ENCODE peak calls at places on chromosome 1, in seven cellular contexts. One of them, this sample, is unnamed.

GRCh38 chr1:184056921-184057496 is 5.5 kb downstream of the TSEN15 start:
- DNase-seq in NCI-H460: no peak
- DNase-seq in H7: no peak
- DNase-seq in HT-29: no peak
- DNase-seq in activated CD4-positive, alpha-beta T cell treated with anti-CD3 and anti-CD28 coated beads, Interleukin-2, amount 50 U/mL, for 1 hour: no peak
- DNase-seq in testis: no peak
- DNase-seq in effector memory CD8-positive, alpha-beta T cell: no peak
- DNase-seq in this sample: peak

GRCh38 chr1:21614419-21615115 is 54.6 kb downstream of the RAP1GAP start:
- DNase-seq in NCI-H460: no peak
- DNase-seq in H7: no peak
- DNase-seq in HT-29: no peak
- DNase-seq in activated CD4-positive, alpha-beta T cell treated with anti-CD3 and anti-CD28 coated beads, Interleukin-2, amount 50 U/mL, for 1 hour: no peak
- DNase-seq in testis: no peak
- DNase-seq in effector memory CD8-positive, alpha-beta T cell: no peak
- DNase-seq in this sample: no peak

GRCh38 chr1:240831922-240832321 is 220.0 kb upstream of the GREM2 start:
- DNase-seq in NCI-H460: no peak
- DNase-seq in H7: no peak
- DNase-seq in HT-29: no peak
- DNase-seq in activated CD4-positive, alpha-beta T cell treated with anti-CD3 and anti-CD28 coated beads, Interleukin-2, amount 50 U/mL, for 1 hour: no peak
- DNase-seq in testis: no peak
- DNase-seq in effector memory CD8-positive, alpha-beta T cell: no peak
- DNase-seq in this sample: peak

GRCh38 chr1:45009956-45010854 is 919 bp downstream of the HECTD3 start:
- DNase-seq in NCI-H460: no peak
- DNase-seq in H7: peak
- DNase-seq in HT-29: peak
- DNase-seq in activated CD4-positive, alpha-beta T cell treated with anti-CD3 and anti-CD28 coated beads, Interleukin-2, amount 50 U/mL, for 1 hour: peak
- DNase-seq in testis: no peak
- DNase-seq in effector memory CD8-positive, alpha-beta T cell: no peak
- DNase-seq in this sample: no peak

GRCh38 chr1:30952098-30952497 is 43.5 kb upstream of the SDC3 start:
- DNase-seq in NCI-H460: no peak
- DNase-seq in H7: no peak
- DNase-seq in HT-29: no peak
- DNase-seq in activated CD4-positive, alpha-beta T cell treated with anti-CD3 and anti-CD28 coated beads, Interleukin-2, amount 50 U/mL, for 1 hour: no peak
- DNase-seq in testis: no peak
- DNase-seq in effector memory CD8-positive, alpha-beta T cell: no peak
- DNase-seq in this sample: no peak

GRCh38 chr1:90707363-90707710 is 9.8 kb downstream of the BARHL2 start:
- DNase-seq in NCI-H460: peak
- DNase-seq in H7: peak
- DNase-seq in HT-29: no peak
- DNase-seq in activated CD4-positive, alpha-beta T cell treated with anti-CD3 and anti-CD28 coated beads, Interleukin-2, amount 50 U/mL, for 1 hour: no peak
- DNase-seq in testis: peak
- DNase-seq in effector memory CD8-positive, alpha-beta T cell: no peak
- DNase-seq in this sample: peak

GRCh38 chr1:24096737-24097103 is 15.2 kb downstream of the MYOM3 start:
- DNase-seq in NCI-H460: no peak
- DNase-seq in H7: no peak
- DNase-seq in HT-29: no peak
- DNase-seq in activated CD4-positive, alpha-beta T cell treated with anti-CD3 and anti-CD28 coated beads, Interleukin-2, amount 50 U/mL, for 1 hour: no peak
- DNase-seq in testis: no peak
- DNase-seq in effector memory CD8-positive, alpha-beta T cell: no peak
- DNase-seq in this sample: no peak

GRCh38 chr1:69494171-69494570 is 73.6 kb upstream of the LRRC7 start:
- DNase-seq in NCI-H460: no peak
- DNase-seq in H7: no peak
- DNase-seq in HT-29: no peak
- DNase-seq in activated CD4-positive, alpha-beta T cell treated with anti-CD3 and anti-CD28 coated beads, Interleukin-2, amount 50 U/mL, for 1 hour: no peak
- DNase-seq in testis: no peak
- DNase-seq in effector memory CD8-positive, alpha-beta T cell: no peak
- DNase-seq in this sample: no peak

GRCh38 chr1:230857822-230858221 is 10.5 kb downstream of the C1orf198 start:
- DNase-seq in NCI-H460: no peak
- DNase-seq in H7: no peak
- DNase-seq in HT-29: no peak
- DNase-seq in activated CD4-positive, alpha-beta T cell treated with anti-CD3 and anti-CD28 coated beads, Interleukin-2, amount 50 U/mL, for 1 hour: no peak
- DNase-seq in testis: no peak
- DNase-seq in effector memory CD8-positive, alpha-beta T cell: no peak
- DNase-seq in this sample: no peak

GRCh38 chr1:196667131-196667530 is 15.3 kb downstream of the CFH start:
- DNase-seq in NCI-H460: no peak
- DNase-seq in H7: no peak
- DNase-seq in HT-29: no peak
- DNase-seq in activated CD4-positive, alpha-beta T cell treated with anti-CD3 and anti-CD28 coated beads, Interleukin-2, amount 50 U/mL, for 1 hour: no peak
- DNase-seq in testis: no peak
- DNase-seq in effector memory CD8-positive, alpha-beta T cell: no peak
- DNase-seq in this sample: no peak

GRCh38 chr1:11923069-11923826 is 3.0 kb downstream of the KIAA2013 start:
- DNase-seq in NCI-H460: no peak
- DNase-seq in H7: no peak
- DNase-seq in HT-29: no peak
- DNase-seq in activated CD4-positive, alpha-beta T cell treated with anti-CD3 and anti-CD28 coated beads, Interleukin-2, amount 50 U/mL, for 1 hour: no peak
- DNase-seq in testis: no peak
- DNase-seq in effector memory CD8-positive, alpha-beta T cell: no peak
- DNase-seq in this sample: no peak

GRCh38 chr1:109096110-109096509 is 5.5 kb downstream of the TMEM167B start:
- DNase-seq in NCI-H460: no peak
- DNase-seq in H7: no peak
- DNase-seq in HT-29: no peak
- DNase-seq in activated CD4-positive, alpha-beta T cell treated with anti-CD3 and anti-CD28 coated beads, Interleukin-2, amount 50 U/mL, for 1 hour: no peak
- DNase-seq in testis: peak
- DNase-seq in effector memory CD8-positive, alpha-beta T cell: no peak
- DNase-seq in this sample: no peak

GRCh38 chr1:242139437-242139836 is 140.5 kb upstream of the MAP1LC3C start:
- DNase-seq in NCI-H460: no peak
- DNase-seq in H7: no peak
- DNase-seq in HT-29: no peak
- DNase-seq in activated CD4-positive, alpha-beta T cell treated with anti-CD3 and anti-CD28 coated beads, Interleukin-2, amount 50 U/mL, for 1 hour: no peak
- DNase-seq in testis: no peak
- DNase-seq in effector memory CD8-positive, alpha-beta T cell: no peak
- DNase-seq in this sample: no peak

This sample was measured in amniotic epithelial cell.